ENCODE peak calls at places on chromosomes 12 and 14, in nine cellular contexts. Z, W, K, L, J, C, E, Q and O are unnamed samples. For H3K27me3, the result is how much of the 10 kb centered on the place peaks cover.

GRCh38 chr12:40336573-40337199 is 111.9 kb downstream of the LRRK2 start:
- DNase-seq in Z (no peak), W (no peak), K (no peak), L (no peak), J (peak), C (no peak), E (peak), Q (peak), O (no peak)

GRCh38 chr12:105288311-105288996 is 42.0 kb upstream of the C12orf75 start:
- DNase-seq in Z (no peak), W (no peak), K (no peak), L (no peak), J (peak), C (no peak), E (no peak), Q (no peak), O (no peak)

GRCh38 chr12:7989827-7990491 is 42.6 kb upstream of the FOXJ2 start:
- DNase-seq in Z (peak), W (peak), K (peak), L (peak), J (no peak), C (no peak), E (peak), Q (no peak), O (no peak)

GRCh38 chr14:37610945-37611523 is 15.6 kb downstream of the TTC6 start:
- DNase-seq in Z (no peak), W (no peak), K (no peak), L (no peak), J (no peak), C (no peak), E (no peak), Q (no peak), O (no peak)

GRCh38 chr12:1306096-1306495 is 288.3 kb downstream of the FBXL14 start:
- DNase-seq in Z (no peak), W (no peak), K (no peak), L (peak), J (no peak), C (no peak), E (no peak), Q (no peak), O (no peak)

GRCh38 chr12:9732966-9733461 is at the start of gene CLECL1:
- DNase-seq in Z (no peak), W (no peak), K (no peak), L (no peak), J (peak), C (no peak), E (no peak), Q (no peak), O (no peak)

GRCh38 chr14:72921396-72921795 is 4.9 kb upstream of the DCAF4 start:
- DNase-seq in Z (no peak), W (no peak), K (no peak), L (no peak), J (no peak), C (no peak), E (peak), Q (no peak), O (no peak)

GRCh38 chr14:63562414-63562813 is 19.2 kb upstream of the PPP2R5E start:
- DNase-seq in Z (no peak), W (no peak), K (no peak), L (no peak), J (no peak), C (no peak), E (no peak), Q (no peak), O (no peak)

GRCh38 chr12:47707905-47708543 is 2.2 kb upstream of the RPAP3 start:
- DNase-seq in Z (no peak), W (no peak), K (no peak), L (no peak), J (peak), C (no peak), E (no peak), Q (no peak), O (no peak)

GRCh38 chr12:103197725-103198388 is 240.4 kb downstream of the ASCL1 start:
- DNase-seq in Z (no peak), W (no peak), K (no peak), L (no peak), J (no peak), C (no peak), E (no peak), Q (no peak), O (no peak)

GRCh38 chr12:44765796-44766195 is 110.3 kb downstream of the NELL2 start:
- DNase-seq in Z (no peak), W (no peak), K (no peak), L (no peak), J (peak), C (no peak), E (no peak), Q (no peak), O (no peak)

GRCh38 chr14:90005441-90005840 is 49.7 kb downstream of the TDP1 start:
- DNase-seq in Z (no peak), W (no peak), K (no peak), L (no peak), J (no peak), C (no peak), E (no peak), Q (no peak), O (no peak)
- H3K4me3 ChIP-seq in Z (no peak), W (no peak), K (no peak), L (no peak), J (no peak), C (no peak), E (no peak), Q (no peak), O (no peak)

GRCh38 chr12:109615556-109616229 is 42.1 kb downstream of the MVK start:
- DNase-seq in Z (no peak), W (no peak), K (no peak), L (peak), J (no peak), C (no peak), E (no peak), Q (no peak), O (no peak)

GRCh38 chr12:109611223-109611622 is 37.6 kb downstream of the MVK start:
- DNase-seq in Z (no peak), W (no peak), K (no peak), L (no peak), J (no peak), C (no peak), E (no peak), Q (no peak), O (no peak)

GRCh38 chr12:109612003-109612402 is 38.4 kb downstream of the MVK start:
- DNase-seq in Z (no peak), W (no peak), K (no peak), L (no peak), J (no peak), C (no peak), E (no peak), Q (no peak), O (no peak)

GRCh38 chr12:109612975-109613502 is 39.4 kb downstream of the MVK start:
- DNase-seq in Z (no peak), W (no peak), K (no peak), L (no peak), J (peak), C (no peak), E (peak), Q (peak), O (no peak)

GRCh38 chr12:109613611-109614455 is 40.2 kb downstream of the MVK start:
- DNase-seq in Z (no peak), W (no peak), K (no peak), L (no peak), J (no peak), C (no peak), E (no peak), Q (no peak), O (no peak)
- H3K27me3 ChIP-seq in Z (under half), W (half or more), K (under half), L (under half), J (under half), C (under half), E (half or more), Q (under half), O (under half)

DNA sequence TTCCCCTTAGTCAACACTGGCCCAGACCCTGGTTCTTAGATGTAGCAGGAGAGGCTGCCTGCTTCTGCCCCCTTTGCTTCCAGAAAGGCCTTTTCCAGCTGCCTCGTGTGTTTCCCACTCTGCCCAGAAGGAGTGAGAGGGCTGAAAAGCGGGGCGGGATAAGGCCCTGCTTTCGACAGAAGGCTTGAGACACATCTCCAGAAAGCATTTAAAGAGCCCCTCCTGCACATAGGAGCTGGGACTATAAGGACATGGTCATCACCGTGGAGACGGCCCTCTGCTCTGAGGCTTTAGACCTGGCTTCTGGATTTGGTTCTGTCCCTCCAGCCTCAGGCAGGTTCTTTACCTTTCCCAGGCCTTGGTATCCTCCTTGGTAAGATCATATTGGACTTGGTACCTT is 11.9 kb downstream of the CALM1 start:
- DNase-seq in Z (no peak), W (no peak), K (no peak), L (no peak), J (no peak), C (no peak), E (peak), Q (no peak), O (no peak)
- H3K4me3 ChIP-seq in Z (no peak), W (no peak), K (no peak), L (no peak), J (no peak), C (no peak), E (no peak), Q (no peak), O (no peak)

DNA sequence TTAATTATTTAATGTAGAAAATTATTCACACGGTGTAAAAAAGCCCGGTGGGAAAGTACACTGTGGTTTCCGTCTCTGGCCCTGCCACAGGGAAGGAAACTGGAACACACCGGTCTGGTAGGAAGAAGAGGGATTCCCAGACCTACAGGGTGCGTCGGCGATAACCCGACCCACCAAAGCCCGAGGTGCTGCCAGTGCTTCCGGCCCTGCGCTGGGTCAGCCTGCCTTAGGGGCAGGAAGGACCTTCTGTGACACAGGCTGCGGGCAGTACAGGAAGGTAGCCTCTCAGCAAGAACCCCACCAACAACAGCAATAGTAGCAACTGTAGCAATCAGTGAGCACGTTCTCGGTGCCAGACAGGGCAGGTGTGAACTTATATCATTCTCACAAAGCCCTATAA is 169.5 kb upstream of the FKBP4 start:
- DNase-seq in Z (no peak), W (no peak), K (no peak), L (no peak), J (no peak), C (no peak), E (no peak), Q (no peak), O (no peak)
- H3K27me3 ChIP-seq in Z (under half), W (under half), K (under half), L (under half), J (under half), C (under half), E (under half), Q (under half), O (under half)

DNA sequence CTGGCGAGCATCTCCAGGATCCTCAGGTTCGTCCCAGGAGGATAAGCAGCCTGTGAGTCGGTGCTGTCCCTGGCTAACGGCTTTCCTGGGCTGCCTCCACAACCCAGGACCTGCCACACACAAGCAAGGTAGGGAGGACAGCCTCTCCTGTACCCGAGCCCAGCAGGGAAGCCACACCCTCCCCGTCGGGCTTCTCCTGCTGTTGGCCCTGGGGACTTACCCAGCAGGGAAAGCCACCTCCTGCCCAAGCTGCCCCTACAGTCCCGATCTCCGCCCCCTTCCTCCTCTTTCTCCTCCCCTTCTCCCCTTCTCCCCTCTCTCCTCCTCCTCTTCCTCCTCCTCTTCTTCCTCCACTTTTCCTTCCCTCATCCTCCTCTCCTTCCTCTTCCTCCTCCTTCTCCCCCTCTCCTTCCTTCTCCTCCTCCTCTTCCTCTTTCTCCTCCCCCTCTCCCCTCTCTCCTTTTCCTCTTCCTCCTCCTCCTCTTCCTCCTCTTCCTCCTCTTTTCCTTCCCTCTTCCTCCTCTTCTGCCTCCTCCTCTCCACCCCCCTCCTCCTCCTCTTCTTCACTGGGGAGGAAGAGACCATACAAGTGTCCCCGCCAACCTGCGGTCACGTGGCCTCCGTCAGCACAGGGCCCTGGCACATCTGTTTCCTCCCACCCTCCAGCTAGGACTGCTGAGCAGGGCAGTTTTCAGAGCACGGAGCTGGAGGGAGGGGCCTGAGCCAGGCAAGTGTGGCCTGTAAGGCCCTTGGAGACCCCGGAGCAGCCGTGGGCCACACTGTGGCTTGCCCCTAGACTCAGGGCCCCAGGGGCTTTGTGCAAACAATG is 17.3 kb upstream of the RFLNA start:
- DNase-seq in Z (no peak), W (no peak), K (no peak), L (no peak), J (no peak), C (no peak), E (no peak), Q (no peak), O (no peak)
- H3K4me3 ChIP-seq in Z (no peak), W (no peak), K (no peak), L (no peak), J (no peak), C (no peak), E (no peak), Q (no peak), O (no peak)